ENCODE peak calls at places on chromosomes 2 and 18, in six cellular contexts. L is neuronal stem cell, G is IMR-90, Q is mesenchymal stem cell, I is H1, K is trophoblast cell. W is an unnamed sample.

GRCh38 chr2:96642564-96643350 is at the start of gene FER1L5:
- DNase-seq in L (peak; percentile 67), G (peak; percentile 63), Q (peak; percentile 35), I (peak; percentile 72), K (no peak), W (peak; percentile 82)

GRCh38 chr2:120880381-120880780 is 144.7 kb downstream of the GLI2 start:
- DNase-seq in L (no peak), G (peak; percentile 74), Q (peak; percentile 69), I (no peak), K (no peak), W (no peak)

GRCh38 chr2:239930378-239930777 is 94.8 kb downstream of the NDUFA10 start:
- DNase-seq in L (no peak), G (no peak), Q (no peak), I (no peak), K (no peak), W (peak; percentile 22)

GRCh38 chr2:197445746-197446145 is 7.6 kb upstream of the COQ10B start:
- DNase-seq in L (no peak), G (no peak), Q (peak; percentile 63), I (no peak), K (no peak), W (no peak)

GRCh38 chr2:10538224-10538894 is 90.2 kb upstream of the ODC1 start:
- DNase-seq in L (no peak), G (peak; percentile 78), Q (peak; percentile 58), I (no peak), K (peak; percentile 83), W (no peak)

GRCh38 chr2:237471457-237472186 is 15.4 kb upstream of the MLPH start:
- DNase-seq in L (peak; percentile 24), G (peak; percentile 68), Q (peak; percentile 72), I (peak; percentile 81), K (peak; percentile 18), W (peak; percentile 84)

GRCh38 chr2:205883026-205883425 is 200.7 kb downstream of the NRP2 start:
- DNase-seq in L (no peak), G (no peak), Q (no peak), I (no peak), K (no peak), W (no peak)

GRCh38 chr18:22977847-22978701 is 44.9 kb downstream of the RBBP8 start:
- DNase-seq in L (no peak), G (peak; percentile 89), Q (peak; percentile 80), I (no peak), K (peak; percentile 37), W (no peak)

GRCh38 chr2:11720752-11721151 is 25.7 kb upstream of the LPIN1 start:
- DNase-seq in L (no peak), G (no peak), Q (no peak), I (no peak), K (no peak), W (no peak)

GRCh38 chr2:135030826-135031225 is 16.4 kb downstream of the MAP3K19 start:
- DNase-seq in L (peak; percentile 32), G (peak; percentile 65), Q (peak; percentile 54), I (no peak), K (peak; percentile 35), W (no peak)

GRCh38 chr2:120441744-120442471 is 96.0 kb downstream of the INHBB start:
- DNase-seq in L (peak; percentile 38), G (peak; percentile 13), Q (no peak), I (peak; percentile 70), K (no peak), W (peak; percentile 64)

GRCh38 chr18:70376914-70377258 is 88.0 kb downstream of the SOCS6 start:
- DNase-seq in L (no peak), G (no peak), Q (peak; percentile 28), I (no peak), K (no peak), W (no peak)

GRCh38 chr2:234273887-234274584 is 222.8 kb downstream of the ARL4C start:
- DNase-seq in L (no peak), G (no peak), Q (no peak), I (no peak), K (no peak), W (no peak)

GRCh38 chr18:5276947-5277346 is 18.6 kb downstream of the ZBTB14 start:
- DNase-seq in L (no peak), G (no peak), Q (no peak), I (no peak), K (no peak), W (no peak)

GRCh38 chr2:22497789-22498188 is 887.2 kb upstream of the KLHL29 start:
- DNase-seq in L (no peak), G (no peak), Q (no peak), I (no peak), K (no peak), W (no peak)
- H3K9me3 ChIP-seq in L (no peaks in the 10 kb centered on the region), G (peaks cover 12% of the 10 kb centered on the region), Q (no peaks in the 10 kb centered on the region), I (no peaks in the 10 kb centered on the region), K (no peaks in the 10 kb centered on the region), W (no peaks in the 10 kb centered on the region)

DNA sequence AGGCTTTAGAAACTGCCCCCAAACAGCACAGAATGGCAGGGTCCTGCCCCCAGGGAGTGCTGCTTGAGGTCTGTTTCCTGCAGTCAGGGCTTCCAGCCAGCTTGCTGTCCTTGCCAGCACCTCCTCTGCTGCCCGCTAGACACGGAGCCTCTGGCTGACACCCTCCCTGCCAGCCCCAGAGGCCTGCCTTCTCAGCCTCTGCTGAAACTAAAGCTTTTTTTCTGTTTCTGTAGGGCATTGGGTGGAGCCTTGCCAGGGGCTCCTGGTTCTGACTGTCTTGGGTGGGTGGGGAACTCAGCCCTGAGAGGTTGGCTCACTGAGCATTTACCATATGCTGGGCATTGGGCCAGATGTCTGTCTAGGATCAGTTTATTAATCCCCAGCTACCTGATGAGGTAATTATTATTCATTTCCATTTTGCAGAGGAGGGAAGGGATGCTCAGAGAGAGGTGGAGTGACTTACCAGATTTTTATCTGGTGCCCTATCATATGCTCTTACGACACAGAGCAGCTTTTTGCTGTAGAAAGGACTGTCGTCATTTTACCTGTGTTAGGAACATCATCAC is 35.4 kb downstream of the INPP4A start:
- DNase-seq in L (no peak), G (peak; percentile 62), Q (peak; percentile 42), I (no peak), K (peak; percentile 43), W (no peak)
- H3K79me1 ChIP-seq in L (peaks cover 11% of the 10 kb centered on the region), G (peaks cover 29% of the 10 kb centered on the region), Q (peaks cover 60% of the 10 kb centered on the region), I (peaks cover 23% of the 10 kb centered on the region), K (peaks cover 10% of the 10 kb centered on the region), W (no peaks in the 10 kb centered on the region)

GRCh38 chr2:174511580-174512260 is 24.9 kb upstream of the GPR155 start:
- DNase-seq in L (no peak), G (no peak), Q (no peak), I (no peak), K (no peak), W (no peak)
- H3K9me3 ChIP-seq in L (peaks cover 23% of the 10 kb centered on the region), G (peaks cover 17% of the 10 kb centered on the region), Q (peaks cover 29% of the 10 kb centered on the region), I (peaks cover 49% of the 10 kb centered on the region), K (peaks cover 17% of the 10 kb centered on the region), W (peaks cover 29% of the 10 kb centered on the region)

GRCh38 chr2:128300621-128301020 is 18.0 kb downstream of the HS6ST1 start:
- DNase-seq in L (no peak), G (peak; percentile 33), Q (no peak), I (no peak), K (peak; percentile 64), W (no peak)
- H3K79me1 ChIP-seq in L (peaks cover 26% of the 10 kb centered on the region), G (peaks cover 48% of the 10 kb centered on the region), Q (peaks cover 34% of the 10 kb centered on the region), I (peaks cover 62% of the 10 kb centered on the region), K (peaks cover 17% of the 10 kb centered on the region), W (peaks cover 13% of the 10 kb centered on the region)

DNA sequence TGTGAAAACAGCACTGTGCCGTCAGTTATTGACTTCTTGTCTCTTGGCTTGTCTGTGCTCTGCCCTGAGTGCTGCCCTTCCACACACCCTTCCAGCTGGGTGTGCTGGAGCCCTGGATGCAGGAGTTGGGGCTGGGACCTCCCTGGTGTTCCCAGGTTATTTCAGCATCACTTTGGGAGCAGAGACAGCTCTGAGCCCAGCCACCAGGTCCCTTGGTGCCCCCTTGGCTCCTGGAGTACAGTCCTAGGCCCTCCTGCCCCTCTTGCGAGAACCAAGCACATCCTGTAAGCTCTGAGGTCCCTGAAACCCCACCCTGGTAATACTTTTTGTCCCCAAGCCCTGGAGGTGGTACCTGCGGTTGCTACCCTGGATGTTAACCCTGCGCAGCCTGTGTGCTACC is 24.3 kb downstream of the BOK start:
- DNase-seq in L (no peak), G (no peak), Q (no peak), I (no peak), K (no peak), W (no peak)
- H3K9me3 ChIP-seq in L (peaks cover 66% of the 10 kb centered on the region), G (peaks cover 39% of the 10 kb centered on the region), Q (peaks cover 49% of the 10 kb centered on the region), I (peaks cover 18% of the 10 kb centered on the region), K (peaks cover 23% of the 10 kb centered on the region), W (peaks cover 17% of the 10 kb centered on the region)

GRCh38 chr2:47346107-47346506 is 56.8 kb upstream of the MSH2 start:
- DNase-seq in L (no peak), G (no peak), Q (no peak), I (no peak), K (no peak), W (no peak)

GRCh38 chr2:47344890-47345583 is 57.9 kb upstream of the MSH2 start:
- DNase-seq in L (peak; percentile 92), G (peak; percentile 44), Q (peak; percentile 71), I (peak; percentile 85), K (peak; percentile 55), W (peak; percentile 99)

GRCh38 chr2:47345584-47345913 is 57.4 kb upstream of the MSH2 start:
- DNase-seq in L (no peak), G (no peak), Q (no peak), I (no peak), K (no peak), W (no peak)

DNA sequence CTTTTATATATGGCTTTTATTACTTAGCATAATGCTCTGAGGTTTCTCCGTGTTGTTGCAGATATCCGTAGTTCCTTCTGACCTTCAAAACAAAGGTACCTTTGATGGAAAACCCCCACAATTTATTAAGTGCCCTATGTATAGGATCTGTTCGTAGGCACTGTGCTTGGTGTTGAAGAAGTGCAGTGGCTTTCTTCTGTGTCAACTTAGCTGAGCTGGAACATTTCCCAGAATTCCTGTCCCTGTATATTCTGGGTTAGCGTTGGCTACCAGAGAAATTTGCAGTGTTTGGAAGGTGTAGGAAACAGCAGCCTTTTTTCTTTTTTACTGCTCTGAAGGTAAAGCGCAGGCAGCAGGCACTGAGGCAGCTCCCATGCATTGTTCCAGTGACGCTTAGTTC is 56.3 kb upstream of the MSH2 start:
- DNase-seq in L (no peak), G (no peak), Q (no peak), I (no peak), K (no peak), W (no peak)
- H3K79me1 ChIP-seq in L (no peaks in the 10 kb centered on the region), G (no peaks in the 10 kb centered on the region), Q (no peaks in the 10 kb centered on the region), I (peaks cover 2% of the 10 kb centered on the region), K (peaks cover 6% of the 10 kb centered on the region), W (no peaks in the 10 kb centered on the region)

GRCh38 chr2:191976436-191976835 is 129.5 kb upstream of the CAVIN2 start:
- DNase-seq in L (peak; percentile 3), G (peak; percentile 75), Q (peak; percentile 41), I (no peak), K (peak; percentile 25), W (no peak)
- H3K9me3 ChIP-seq in L (no peaks in the 10 kb centered on the region), G (no peaks in the 10 kb centered on the region), Q (no peaks in the 10 kb centered on the region), I (no peaks in the 10 kb centered on the region), K (no peaks in the 10 kb centered on the region), W (no peaks in the 10 kb centered on the region)

GRCh38 chr2:98507461-98507860 is 62.8 kb downstream of the INPP4A start:
- DNase-seq in L (no peak), G (no peak), Q (no peak), I (no peak), K (no peak), W (no peak)

GRCh38 chr2:98507940-98508689 is 63.5 kb downstream of the INPP4A start:
- DNase-seq in L (no peak), G (no peak), Q (no peak), I (no peak), K (peak; percentile 24), W (no peak)

GRCh38 chr2:98504386-98505109 is 59.9 kb downstream of the INPP4A start:
- DNase-seq in L (no peak), G (no peak), Q (no peak), I (no peak), K (no peak), W (no peak)

GRCh38 chr2:98505311-98505808 is 60.7 kb downstream of the INPP4A start:
- DNase-seq in L (no peak), G (no peak), Q (peak; percentile 61), I (no peak), K (peak; percentile 31), W (no peak)

GRCh38 chr2:98505991-98506664 is 61.5 kb downstream of the INPP4A start:
- DNase-seq in L (no peak), G (no peak), Q (no peak), I (no peak), K (no peak), W (no peak)
- H3K79me1 ChIP-seq in L (no peaks in the 10 kb centered on the region), G (peaks cover 11% of the 10 kb centered on the region), Q (peaks cover 36% of the 10 kb centered on the region), I (peaks cover 7% of the 10 kb centered on the region), K (peaks cover 16% of the 10 kb centered on the region), W (no peaks in the 10 kb centered on the region)

W was measured in H9.